ENCODE peak calls at places on chromosome 17, in six cellular contexts. R is EH; P is activated effector memory CD4-positive, alpha-beta T cell treated with anti-CD3 and anti-CD28 coated beads, Interleukin-2, amount 50 U/mL, for 16 hours; D is ELF-1; U is amniotic stem cell; E is AG10803. K is an unnamed sample.

GRCh38 chr17:55160501-55160900 is 104.3 kb upstream of the HLF start:
- DNase-seq in E (no peak), R (no peak), U (no peak), D (no peak), P (no peak), K (no peak)

GRCh38 chr17:80528521-80528920 is 16.1 kb upstream of the RPTOR start:
- DNase-seq in U (no peak), R (no peak), D (no peak), P (no peak), E (no peak), K (no peak)

GRCh38 chr17:72254808-72255449 is 134.1 kb downstream of the SOX9 start:
- DNase-seq in E (no peak), U (no peak), P (no peak), R (no peak), D (no peak), K (no peak)

GRCh38 chr17:49746791-49747490 is 17.0 kb downstream of the FAM117A start:
- DNase-seq in D (no peak), R (no peak), E (no peak), P (peak), U (no peak), K (no peak)

GRCh38 chr17:16106161-16106891 is 106.7 kb downstream of the TTC19 start:
- DNase-seq in R (peak), U (no peak), D (no peak), E (peak), P (no peak), K (no peak)

GRCh38 chr17:50425682-50426471 is at the start of gene ACSF2:
- DNase-seq in E (peak), U (peak), R (peak), D (peak), P (peak), K (peak)

GRCh38 chr17:69607162-69607834 is 192.8 kb downstream of the MAP2K6 start:
- DNase-seq in U (peak), E (peak), R (peak), P (no peak), D (peak), K (peak)

GRCh38 chr17:83136156-83136555 is 56.7 kb downstream of the METRNL start:
- DNase-seq in E (no peak), D (no peak), P (peak), R (no peak), U (no peak), K (no peak)

GRCh38 chr17:11326492-11326891 is 85.5 kb downstream of the SHISA6 start:
- DNase-seq in D (no peak), P (no peak), E (no peak), R (no peak), U (no peak), K (no peak)

GRCh38 chr17:7797976-7798375 is 36.0 kb upstream of the KDM6B start:
- DNase-seq in U (no peak), D (no peak), R (no peak), E (no peak), P (no peak), K (no peak)

GRCh38 chr17:7586673-7587419 is 3.0 kb downstream of the SOX15 start:
- DNase-seq in R (no peak), U (no peak), E (no peak), P (no peak), D (peak), K (peak)

GRCh38 chr17:29177871-29178749 is 2.1 kb downstream of the MYO18A start:
- DNase-seq in R (peak), U (no peak), P (peak), E (no peak), D (no peak), K (peak)

GRCh38 chr17:17681187-17681743 is at the start of gene RAI1:
- DNase-seq in P (peak), E (peak), D (peak), U (peak), R (peak), K (peak)

GRCh38 chr17:52762794-52763167 is 604.3 kb upstream of the CA10 start:
- DNase-seq in R (no peak), D (no peak), P (no peak), U (no peak), E (no peak), K (peak)

GRCh38 chr17:82449136-82449882 is 1.2 kb downstream of the CYBC1 start:
- DNase-seq in P (peak), R (no peak), D (no peak), U (no peak), E (no peak), K (no peak)

GRCh38 chr17:27663862-27664605 is 33.0 kb downstream of the LGALS9 start:
- DNase-seq in U (no peak), E (no peak), R (no peak), D (no peak), P (no peak), K (no peak)

GRCh38 chr17:31493656-31494155 is 102.2 kb downstream of the RAB11FIP4 start:
- DNase-seq in P (no peak), U (no peak), E (no peak), R (no peak), D (no peak), K (no peak)

GRCh38 chr17:43591750-43592562 is 45.8 kb upstream of the ETV4 start:
- DNase-seq in D (peak), R (peak), E (peak), P (no peak), U (peak), K (peak)

GRCh38 chr17:57622886-57623433 is 122.1 kb downstream of the CCDC182 start:
- DNase-seq in U (peak), E (peak), D (peak), P (no peak), R (peak), K (peak)

GRCh38 chr17:47208744-47209488 is at the start of gene MYL4:
- DNase-seq in D (peak), U (no peak), P (peak), R (peak), E (peak), K (peak)

GRCh38 chr17:1347681-1348318 is 52.2 kb downstream of the YWHAE start:
- DNase-seq in E (peak), R (no peak), D (no peak), U (no peak), P (peak), K (no peak)

GRCh38 chr17:77808663-77809425 is 149.7 kb upstream of the TNRC6C start:
- DNase-seq in E (no peak), R (no peak), U (no peak), D (no peak), P (no peak), K (no peak)

GRCh38 chr17:63960430-63960829 is 12.3 kb downstream of the SCN4A start:
- DNase-seq in D (peak), R (no peak), E (no peak), U (no peak), P (no peak), K (no peak)

GRCh38 chr17:39722965-39723848 is 7.1 kb downstream of the MIEN1 start:
- DNase-seq in D (peak), U (no peak), R (no peak), P (no peak), E (no peak), K (no peak)

GRCh38 chr17:54974758-54975157 is 6.2 kb downstream of the STXBP4 start:
- DNase-seq in P (no peak), E (no peak), D (no peak), U (no peak), R (no peak), K (no peak)

GRCh38 chr17:40953876-40954275 is 12.9 kb downstream of the KRT39 start:
- DNase-seq in E (peak), U (no peak), D (no peak), P (no peak), R (peak), K (peak)